ENCODE peak calls at places on chromosomes 4 and X, in nine cellular contexts. One of them, this sample, is unnamed.

GRCh38 chrX:40922307-40922706 is 162.9 kb upstream of the USP9X start:
- DNase-seq in dorsolateral prefrontal cortex: no peak
- DNase-seq in activated B cell treated with CpG ODN at 0.5 μM for 24 hours: no peak
- DNase-seq in MCF 10A: peak; percentile 69
- DNase-seq in nephron progenitor cell: no peak
- DNase-seq in neural progenitor cell: peak; percentile 68
- DNase-seq in CD4-positive, alpha-beta T cell: no peak
- DNase-seq in WTC11: peak; percentile 13
- DNase-seq in endothelial cell: no peak
- DNase-seq in this sample: no peak

GRCh38 chr4:100849319-100849718 is 331.5 kb upstream of the EMCN start:
- DNase-seq in dorsolateral prefrontal cortex: peak; percentile 41
- DNase-seq in endothelial cell: no peak
- DNase-seq in MCF 10A: no peak
- DNase-seq in neural progenitor cell: peak; percentile 22
- DNase-seq in CD4-positive, alpha-beta T cell: no peak
- DNase-seq in nephron progenitor cell: no peak
- DNase-seq in WTC11: no peak
- DNase-seq in activated B cell treated with CpG ODN at 0.5 μM for 24 hours: no peak
- DNase-seq in this sample: no peak

GRCh38 chr4:164892018-164892417 is 15.0 kb downstream of the APELA start:
- DNase-seq in MCF 10A: no peak
- DNase-seq in neural progenitor cell: no peak
- DNase-seq in activated B cell treated with CpG ODN at 0.5 μM for 24 hours: no peak
- DNase-seq in nephron progenitor cell: no peak
- DNase-seq in CD4-positive, alpha-beta T cell: no peak
- DNase-seq in WTC11: no peak
- DNase-seq in dorsolateral prefrontal cortex: no peak
- DNase-seq in endothelial cell: no peak
- DNase-seq in this sample: no peak

GRCh38 chr4:39699676-39700409 is 1.9 kb downstream of the UBE2K start:
- DNase-seq in nephron progenitor cell: no peak
- DNase-seq in MCF 10A: no peak
- DNase-seq in activated B cell treated with CpG ODN at 0.5 μM for 24 hours: no peak
- DNase-seq in CD4-positive, alpha-beta T cell: no peak
- DNase-seq in neural progenitor cell: no peak
- DNase-seq in endothelial cell: no peak
- DNase-seq in WTC11: no peak
- DNase-seq in dorsolateral prefrontal cortex: no peak
- DNase-seq in this sample: no peak

GRCh38 chr4:12421364-12421763 is 992.7 kb upstream of the HS3ST1 start:
- DNase-seq in nephron progenitor cell: no peak
- DNase-seq in activated B cell treated with CpG ODN at 0.5 μM for 24 hours: no peak
- DNase-seq in endothelial cell: no peak
- DNase-seq in dorsolateral prefrontal cortex: no peak
- DNase-seq in WTC11: no peak
- DNase-seq in CD4-positive, alpha-beta T cell: no peak
- DNase-seq in MCF 10A: peak; percentile 6
- DNase-seq in neural progenitor cell: no peak
- DNase-seq in this sample: no peak

GRCh38 chr4:41060352-41061318 is 153.7 kb downstream of the APBB2 start:
- DNase-seq in nephron progenitor cell: no peak
- DNase-seq in WTC11: no peak
- DNase-seq in dorsolateral prefrontal cortex: no peak
- DNase-seq in activated B cell treated with CpG ODN at 0.5 μM for 24 hours: no peak
- DNase-seq in endothelial cell: no peak
- DNase-seq in neural progenitor cell: no peak
- DNase-seq in MCF 10A: no peak
- DNase-seq in CD4-positive, alpha-beta T cell: no peak
- DNase-seq in this sample: no peak

GRCh38 chr4:16205298-16206164 is 20.7 kb downstream of the TAPT1 start:
- DNase-seq in endothelial cell: no peak
- DNase-seq in nephron progenitor cell: no peak
- DNase-seq in activated B cell treated with CpG ODN at 0.5 μM for 24 hours: peak; percentile 28
- DNase-seq in CD4-positive, alpha-beta T cell: no peak
- DNase-seq in neural progenitor cell: peak; percentile 67
- DNase-seq in WTC11: no peak
- DNase-seq in MCF 10A: peak; percentile 37
- DNase-seq in dorsolateral prefrontal cortex: no peak
- DNase-seq in this sample: no peak

GRCh38 chr4:136900706-136901105 is 631.6 kb downstream of the PCDH18 start:
- DNase-seq in endothelial cell: no peak
- DNase-seq in nephron progenitor cell: no peak
- DNase-seq in WTC11: no peak
- DNase-seq in neural progenitor cell: no peak
- DNase-seq in activated B cell treated with CpG ODN at 0.5 μM for 24 hours: no peak
- DNase-seq in CD4-positive, alpha-beta T cell: no peak
- DNase-seq in dorsolateral prefrontal cortex: no peak
- DNase-seq in MCF 10A: no peak
- DNase-seq in this sample: no peak

GRCh38 chr4:154416183-154416543 is 75.4 kb downstream of the DCHS2 start:
- DNase-seq in activated B cell treated with CpG ODN at 0.5 μM for 24 hours: peak; percentile 17
- DNase-seq in endothelial cell: peak; percentile 55
- DNase-seq in nephron progenitor cell: peak; percentile 58
- DNase-seq in neural progenitor cell: peak; percentile 68
- DNase-seq in WTC11: peak; percentile 59
- DNase-seq in dorsolateral prefrontal cortex: no peak
- DNase-seq in MCF 10A: peak; percentile 36
- DNase-seq in CD4-positive, alpha-beta T cell: no peak
- DNase-seq in this sample: no peak

GRCh38 chr4:151887151-151887815 is 126.5 kb upstream of the GATB start:
- DNase-seq in dorsolateral prefrontal cortex: no peak
- DNase-seq in CD4-positive, alpha-beta T cell: no peak
- DNase-seq in MCF 10A: no peak
- DNase-seq in WTC11: no peak
- DNase-seq in activated B cell treated with CpG ODN at 0.5 μM for 24 hours: no peak
- DNase-seq in neural progenitor cell: no peak
- DNase-seq in nephron progenitor cell: no peak
- DNase-seq in endothelial cell: no peak
- DNase-seq in this sample: no peak

GRCh38 chrX:33041141-33041540 is 170.2 kb downstream of the DMD start:
- DNase-seq in neural progenitor cell: no peak
- DNase-seq in nephron progenitor cell: no peak
- DNase-seq in dorsolateral prefrontal cortex: no peak
- DNase-seq in activated B cell treated with CpG ODN at 0.5 μM for 24 hours: no peak
- DNase-seq in MCF 10A: no peak
- DNase-seq in endothelial cell: no peak
- DNase-seq in CD4-positive, alpha-beta T cell: no peak
- DNase-seq in WTC11: no peak
- DNase-seq in this sample: no peak

GRCh38 chrX:15416133-15416993 is 32.1 kb upstream of the VEGFD start:
- DNase-seq in dorsolateral prefrontal cortex: no peak
- DNase-seq in CD4-positive, alpha-beta T cell: no peak
- DNase-seq in MCF 10A: no peak
- DNase-seq in nephron progenitor cell: no peak
- DNase-seq in neural progenitor cell: no peak
- DNase-seq in endothelial cell: no peak
- DNase-seq in WTC11: no peak
- DNase-seq in activated B cell treated with CpG ODN at 0.5 μM for 24 hours: no peak
- DNase-seq in this sample: no peak

GRCh38 chr4:148730766-148731165 is 288.6 kb upstream of the NR3C2 start:
- DNase-seq in neural progenitor cell: peak; percentile 6
- DNase-seq in activated B cell treated with CpG ODN at 0.5 μM for 24 hours: no peak
- DNase-seq in WTC11: no peak
- DNase-seq in CD4-positive, alpha-beta T cell: no peak
- DNase-seq in nephron progenitor cell: no peak
- DNase-seq in endothelial cell: no peak
- DNase-seq in MCF 10A: no peak
- DNase-seq in dorsolateral prefrontal cortex: no peak
- DNase-seq in this sample: no peak

GRCh38 chr4:155818639-155819038 is 47.4 kb downstream of the ASIC5 start:
- DNase-seq in CD4-positive, alpha-beta T cell: no peak
- DNase-seq in dorsolateral prefrontal cortex: no peak
- DNase-seq in neural progenitor cell: no peak
- DNase-seq in MCF 10A: peak; percentile 34
- DNase-seq in nephron progenitor cell: no peak
- DNase-seq in WTC11: no peak
- DNase-seq in endothelial cell: no peak
- DNase-seq in activated B cell treated with CpG ODN at 0.5 μM for 24 hours: no peak
- DNase-seq in this sample: no peak

GRCh38 chr4:2962099-2962455 is 1.1 kb downstream of the NOP14 start:
- DNase-seq in MCF 10A: peak; percentile 39
- DNase-seq in CD4-positive, alpha-beta T cell: no peak
- DNase-seq in activated B cell treated with CpG ODN at 0.5 μM for 24 hours: no peak
- DNase-seq in dorsolateral prefrontal cortex: no peak
- DNase-seq in WTC11: no peak
- DNase-seq in neural progenitor cell: peak; percentile 36
- DNase-seq in endothelial cell: no peak
- DNase-seq in nephron progenitor cell: peak; percentile 25
- DNase-seq in this sample: no peak

GRCh38 chrX:125295337-125295736 is 24.3 kb upstream of the TEX13C start:
- DNase-seq in neural progenitor cell: no peak
- DNase-seq in nephron progenitor cell: no peak
- DNase-seq in WTC11: no peak
- DNase-seq in activated B cell treated with CpG ODN at 0.5 μM for 24 hours: no peak
- DNase-seq in CD4-positive, alpha-beta T cell: no peak
- DNase-seq in endothelial cell: no peak
- DNase-seq in dorsolateral prefrontal cortex: no peak
- DNase-seq in MCF 10A: peak; percentile 57
- DNase-seq in this sample: no peak

GRCh38 chrX:23919706-23920320 is 12.0 kb downstream of the CXorf58 start:
- DNase-seq in endothelial cell: peak; percentile 10
- DNase-seq in MCF 10A: peak; percentile 31
- DNase-seq in neural progenitor cell: peak; percentile 74
- DNase-seq in WTC11: peak; percentile 36
- DNase-seq in CD4-positive, alpha-beta T cell: no peak
- DNase-seq in nephron progenitor cell: no peak
- DNase-seq in dorsolateral prefrontal cortex: no peak
- DNase-seq in activated B cell treated with CpG ODN at 0.5 μM for 24 hours: no peak
- DNase-seq in this sample: no peak
- TF ChIP-seq CTCF in endothelial cell: no peak
- TF ChIP-seq CTCF in MCF 10A: no peak
- TF ChIP-seq CTCF in neural progenitor cell: peak; percentile 67
- TF ChIP-seq CTCF in WTC11: no peak
- TF ChIP-seq CTCF in CD4-positive, alpha-beta T cell: no peak
- TF ChIP-seq CTCF in nephron progenitor cell: no peak
- TF ChIP-seq CTCF in dorsolateral prefrontal cortex: no peak
- TF ChIP-seq CTCF in activated B cell treated with CpG ODN at 0.5 μM for 24 hours: no peak
- TF ChIP-seq CTCF in this sample: peak; percentile 25

DNA sequence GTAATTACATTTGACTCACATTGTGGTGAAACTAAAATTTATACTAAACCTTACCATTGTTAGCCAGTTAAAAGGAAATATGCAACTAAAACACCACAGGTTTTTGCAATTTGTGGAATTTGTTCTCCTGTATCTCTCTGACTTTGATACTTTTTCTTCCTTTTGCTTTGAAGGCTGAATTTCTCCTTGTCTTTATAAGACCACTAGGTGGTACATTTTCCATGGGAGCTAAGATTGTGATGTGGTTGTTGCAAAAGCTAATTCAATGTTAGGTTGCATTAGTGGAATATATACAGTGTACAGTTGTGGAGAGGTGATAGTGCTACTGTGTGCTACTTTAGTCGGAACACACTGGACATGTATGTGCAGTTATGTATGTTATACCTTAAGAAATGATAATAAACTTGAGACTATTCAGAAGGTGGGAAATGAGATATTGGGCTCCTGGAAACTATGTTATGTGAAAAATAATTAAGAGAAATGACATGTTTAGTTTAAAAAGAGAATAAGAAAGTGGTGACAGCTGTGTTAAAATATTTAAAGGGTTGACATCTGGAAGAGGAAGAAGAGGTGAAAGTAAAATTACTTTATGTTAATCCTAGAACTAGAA is 70.3 kb downstream of the ARL9 start:
- DNase-seq in MCF 10A: peak; percentile 45
- DNase-seq in CD4-positive, alpha-beta T cell: no peak
- DNase-seq in endothelial cell: no peak
- DNase-seq in neural progenitor cell: peak; percentile 5
- DNase-seq in nephron progenitor cell: no peak
- DNase-seq in dorsolateral prefrontal cortex: no peak
- DNase-seq in WTC11: no peak
- DNase-seq in activated B cell treated with CpG ODN at 0.5 μM for 24 hours: no peak
- DNase-seq in this sample: no peak
- TF ChIP-seq CTCF in MCF 10A: peak; percentile 36
- TF ChIP-seq CTCF in CD4-positive, alpha-beta T cell: peak; percentile 62
- TF ChIP-seq CTCF in endothelial cell: peak; percentile 51
- TF ChIP-seq CTCF in neural progenitor cell: peak; percentile 50
- TF ChIP-seq CTCF in nephron progenitor cell: peak; percentile 36
- TF ChIP-seq CTCF in dorsolateral prefrontal cortex: peak; percentile 58
- TF ChIP-seq CTCF in WTC11: no peak
- TF ChIP-seq CTCF in activated B cell treated with CpG ODN at 0.5 μM for 24 hours: no peak
- TF ChIP-seq CTCF in this sample: peak; percentile 61

GRCh38 chr4:54998991-54999390 is 126.4 kb downstream of the KDR start:
- DNase-seq in WTC11: no peak
- DNase-seq in endothelial cell: no peak
- DNase-seq in activated B cell treated with CpG ODN at 0.5 μM for 24 hours: no peak
- DNase-seq in CD4-positive, alpha-beta T cell: no peak
- DNase-seq in MCF 10A: peak; percentile 47
- DNase-seq in dorsolateral prefrontal cortex: no peak
- DNase-seq in nephron progenitor cell: no peak
- DNase-seq in neural progenitor cell: peak; percentile 24
- DNase-seq in this sample: no peak
- TF ChIP-seq CTCF in WTC11: peak; percentile 13
- TF ChIP-seq CTCF in endothelial cell: no peak
- TF ChIP-seq CTCF in activated B cell treated with CpG ODN at 0.5 μM for 24 hours: no peak
- TF ChIP-seq CTCF in CD4-positive, alpha-beta T cell: no peak
- TF ChIP-seq CTCF in MCF 10A: peak; percentile 47
- TF ChIP-seq CTCF in dorsolateral prefrontal cortex: peak; percentile 67
- TF ChIP-seq CTCF in nephron progenitor cell: peak; percentile 34
- TF ChIP-seq CTCF in neural progenitor cell: peak; percentile 49
- TF ChIP-seq CTCF in this sample: peak; percentile 20

DNA sequence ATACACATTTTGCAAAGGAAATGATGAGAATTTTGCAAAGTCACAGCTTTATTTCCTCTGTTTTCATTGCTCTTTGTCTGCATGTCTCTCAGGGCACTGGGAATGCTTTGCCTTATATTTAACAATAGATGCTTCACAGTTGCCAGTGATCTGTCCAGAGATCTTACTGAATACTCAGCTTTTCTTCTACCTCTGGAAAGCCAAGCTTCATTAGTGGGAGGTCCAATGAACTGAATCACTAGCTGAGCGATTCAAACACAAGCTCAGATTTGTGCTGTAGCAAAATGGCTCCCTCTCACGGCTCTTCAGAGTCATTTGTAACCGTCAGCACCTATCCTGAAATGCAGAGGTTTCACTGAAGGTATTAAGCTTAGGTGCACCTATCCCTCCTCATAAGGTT is 138.9 kb downstream of the DCLK2 start:
- DNase-seq in CD4-positive, alpha-beta T cell: no peak
- DNase-seq in WTC11: no peak
- DNase-seq in activated B cell treated with CpG ODN at 0.5 μM for 24 hours: no peak
- DNase-seq in MCF 10A: peak; percentile 61
- DNase-seq in neural progenitor cell: peak; percentile 68
- DNase-seq in nephron progenitor cell: no peak
- DNase-seq in endothelial cell: no peak
- DNase-seq in dorsolateral prefrontal cortex: no peak
- DNase-seq in this sample: no peak
- TF ChIP-seq CTCF in CD4-positive, alpha-beta T cell: no peak
- TF ChIP-seq CTCF in WTC11: no peak
- TF ChIP-seq CTCF in activated B cell treated with CpG ODN at 0.5 μM for 24 hours: no peak
- TF ChIP-seq CTCF in MCF 10A: peak; percentile 49
- TF ChIP-seq CTCF in neural progenitor cell: peak; percentile 42
- TF ChIP-seq CTCF in nephron progenitor cell: no peak
- TF ChIP-seq CTCF in endothelial cell: no peak
- TF ChIP-seq CTCF in dorsolateral prefrontal cortex: peak; percentile 58
- TF ChIP-seq CTCF in this sample: no peak

DNA sequence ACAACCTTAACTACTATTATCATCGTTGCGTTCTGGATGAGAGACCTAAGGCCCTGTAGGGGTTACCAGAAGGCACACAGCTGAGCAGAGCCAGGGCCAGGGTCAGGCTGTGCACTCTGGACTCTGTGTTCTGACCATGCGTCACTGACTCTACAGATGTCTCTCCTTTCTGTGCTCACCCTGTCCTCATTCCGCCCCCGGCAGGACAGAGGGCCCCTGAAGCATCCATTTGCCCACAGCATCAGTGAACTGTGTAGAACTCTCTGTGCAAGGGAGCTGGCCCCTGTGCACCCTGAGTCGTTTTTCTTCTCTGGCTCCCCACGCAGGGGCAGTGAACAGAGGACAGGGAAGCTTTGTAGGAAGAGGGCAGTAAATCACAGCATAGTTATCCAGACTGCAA is 21.3 kb downstream of the GPKOW start:
- DNase-seq in nephron progenitor cell: no peak
- DNase-seq in MCF 10A: no peak
- DNase-seq in neural progenitor cell: no peak
- DNase-seq in endothelial cell: no peak
- DNase-seq in activated B cell treated with CpG ODN at 0.5 μM for 24 hours: no peak
- DNase-seq in CD4-positive, alpha-beta T cell: no peak
- DNase-seq in dorsolateral prefrontal cortex: no peak
- DNase-seq in WTC11: no peak
- DNase-seq in this sample: no peak
- TF ChIP-seq CTCF in nephron progenitor cell: no peak
- TF ChIP-seq CTCF in MCF 10A: no peak
- TF ChIP-seq CTCF in neural progenitor cell: no peak
- TF ChIP-seq CTCF in endothelial cell: no peak
- TF ChIP-seq CTCF in activated B cell treated with CpG ODN at 0.5 μM for 24 hours: no peak
- TF ChIP-seq CTCF in CD4-positive, alpha-beta T cell: no peak
- TF ChIP-seq CTCF in dorsolateral prefrontal cortex: no peak
- TF ChIP-seq CTCF in WTC11: no peak
- TF ChIP-seq CTCF in this sample: no peak

This sample was measured in progenitor cell of endocrine pancreas.